ENCODE peak calls at places on chromosomes 6 and 20, in ten cellular contexts. F is colonic mucosa, J is H1, R is osteoblast, T is SK-N-SH, W is PC-9, A is Peyer's patch, H is endothelial cell of umbilical vein, V is GM23248, I is heart left ventricle. L is an unnamed sample.

GRCh38 chr6:13908955-13909381 is 15.8 kb upstream of the RNF182 start:
- DNase-seq in W (peak), R (peak), T (peak), J (no peak), V (peak), A (peak), F (peak), I (no peak), H (peak), L (peak)

GRCh38 chr6:117498159-117498558 is 15.7 kb downstream of the DCBLD1 start:
- DNase-seq in F (no peak), J (no peak), R (peak), H (peak), I (no peak), T (no peak), V (peak), A (no peak), W (no peak), L (no peak)

GRCh38 chr20:35341366-35342028 is 49.3 kb upstream of the FAM83C start:
- DNase-seq in A (no peak), I (no peak), J (no peak), W (no peak), T (no peak), R (no peak), F (no peak), V (peak), H (no peak), L (no peak)

GRCh38 chr20:43977962-43978361 is 63.3 kb downstream of the TOX2 start:
- DNase-seq in J (no peak), I (no peak), W (no peak), A (no peak), T (no peak), H (no peak), R (no peak), V (no peak), F (no peak), L (no peak)

GRCh38 chr20:1907586-1907985 is 12.4 kb downstream of the SIRPA start:
- DNase-seq in A (no peak), H (no peak), I (peak), V (peak), T (no peak), J (no peak), R (peak), W (no peak), F (no peak), L (no peak)

GRCh38 chr6:68777956-68778355 is 142.9 kb downstream of the ADGRB3 start:
- DNase-seq in T (peak), I (peak), J (no peak), F (no peak), A (no peak), W (no peak), H (no peak), R (no peak), V (peak), L (no peak)

GRCh38 chr20:32570401-32571190 is 14.5 kb downstream of the NOL4L start:
- DNase-seq in V (peak), I (no peak), T (no peak), W (peak), R (peak), A (no peak), J (no peak), H (no peak), F (no peak), L (no peak)

GRCh38 chr6:73923899-73924485 is 228.0 kb downstream of the CD109 start:
- DNase-seq in I (peak), J (no peak), A (no peak), T (no peak), F (no peak), H (no peak), R (peak), W (no peak), V (peak), L (no peak)

GRCh38 chr6:84645563-84646266 is 118.7 kb downstream of the TBX18 start:
- DNase-seq in W (no peak), R (no peak), F (no peak), A (no peak), T (no peak), H (peak), V (peak), I (no peak), J (no peak), L (no peak)

GRCh38 chr6:39203804-39204495 is 25.3 kb downstream of the KCNK5 start:
- DNase-seq in H (no peak), I (no peak), W (peak), T (no peak), J (no peak), A (peak), R (no peak), F (peak), V (no peak), L (no peak)

GRCh38 chr20:17610566-17611289 is 40.9 kb downstream of the DSTN start:
- DNase-seq in R (peak), H (peak), W (no peak), J (no peak), T (peak), V (no peak), A (peak), I (peak), F (peak), L (peak)

GRCh38 chr20:60869626-60870025 is 382.4 kb upstream of the CDH4 start:
- DNase-seq in F (no peak), T (no peak), H (no peak), R (no peak), W (no peak), J (no peak), I (no peak), V (peak), A (no peak), L (no peak)

GRCh38 chr20:32582659-32583580 is 2.2 kb downstream of the NOL4L start:
- DNase-seq in H (no peak), V (peak), R (peak), W (peak), T (peak), A (peak), F (no peak), J (peak), I (peak), L (peak)

GRCh38 chr6:111423960-111424846 is 58.8 kb downstream of the REV3L start:
- DNase-seq in J (no peak), A (no peak), H (peak), F (peak), T (peak), V (peak), W (peak), R (peak), I (peak), L (no peak)

GRCh38 chr20:62358728-62359490 is 8.2 kb downstream of the LAMA5 start:
- DNase-seq in H (no peak), V (no peak), F (no peak), W (peak), J (peak), A (no peak), T (no peak), R (no peak), I (no peak), L (no peak)

GRCh38 chr20:45833883-45834796 is 541 bp downstream of the SNX21 start:
- DNase-seq in T (peak), H (peak), W (peak), I (peak), R (peak), J (peak), F (peak), V (peak), A (peak), L (no peak)

DNA sequence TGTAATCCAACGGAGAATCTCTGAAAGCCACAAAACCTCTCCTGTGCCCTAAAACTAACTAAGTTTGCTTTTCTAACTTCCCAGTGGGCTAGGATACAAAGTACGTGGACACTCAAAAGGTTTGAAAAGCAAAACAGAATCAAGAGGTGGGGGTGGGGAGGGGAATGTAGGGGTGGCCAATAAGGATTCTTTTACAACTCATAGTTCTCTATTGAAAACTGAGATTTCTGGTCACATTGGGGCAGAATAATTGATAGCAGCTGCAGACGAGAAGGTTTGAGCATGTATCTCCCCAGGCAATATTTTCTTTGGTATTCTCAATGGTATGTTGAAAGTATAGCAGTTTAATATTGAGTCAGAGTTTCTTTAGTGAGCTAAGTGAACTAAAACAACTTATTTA is 376.7 kb upstream of the CITED2 start:
- DNase-seq in R (no peak), J (no peak), V (peak), W (no peak), H (no peak), I (no peak), A (no peak), F (no peak), T (no peak), L (no peak)
- H3K27ac ChIP-seq in R (peak), J (no peak), V (peak), W (no peak), H (no peak), I (no peak), A (no peak), F (no peak), T (no peak), L (no peak)

DNA sequence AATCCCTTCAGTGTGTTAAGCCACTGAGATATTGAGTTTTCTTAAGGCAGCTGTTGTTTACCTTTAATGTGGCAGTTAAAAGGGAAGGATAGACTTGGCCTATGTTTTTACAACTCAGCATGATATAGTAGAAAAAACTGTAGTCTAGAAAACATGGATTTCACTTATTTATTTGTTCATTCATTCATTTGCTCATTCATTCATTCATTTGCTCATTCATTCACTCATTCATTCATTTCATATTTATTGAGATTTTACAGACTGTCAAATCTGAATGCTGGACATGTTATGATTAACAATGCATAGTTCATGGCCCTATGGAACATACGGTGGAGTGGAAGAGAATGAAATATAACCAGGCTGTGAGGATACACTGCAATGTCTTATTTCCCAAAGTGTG is 131.5 kb upstream of the MAN1A1 start:
- DNase-seq in V (no peak), T (no peak), F (no peak), A (no peak), H (no peak), R (no peak), W (no peak), I (no peak), J (no peak), L (no peak)
- H3K27ac ChIP-seq in V (no peak), T (no peak), F (no peak), A (no peak), H (no peak), R (no peak), W (no peak), I (no peak), J (no peak), L (no peak)

GRCh38 chr20:10555393-10555792 is 118.4 kb downstream of the JAG1 start:
- DNase-seq in V (peak), W (no peak), J (no peak), H (no peak), A (no peak), I (no peak), F (no peak), R (no peak), T (no peak), L (no peak)
- H3K27ac ChIP-seq in V (no peak), W (peak), J (no peak), H (peak), A (no peak), I (no peak), F (no peak), R (peak), T (no peak), L (no peak)

GRCh38 chr6:33018418-33018817 is 9.0 kb upstream of the HLA-DOA start:
- DNase-seq in I (no peak), V (no peak), W (no peak), R (no peak), T (no peak), H (no peak), J (no peak), A (no peak), F (no peak), L (no peak)
- H3K27ac ChIP-seq in I (peak), V (no peak), W (no peak), R (no peak), T (no peak), H (no peak), J (no peak), A (peak), F (peak), L (no peak)

L was measured in CD4-positive, alpha-beta T cell.